ENCODE peak calls at places on chromosomes 4 and X, in four cellular contexts. One of them, this sample, is unnamed.

GRCh38 chrX:110219920-110220319 is 98.0 kb downstream of the AMMECR1 start:
- DNase-seq in dorsolateral prefrontal cortex: no peak
- DNase-seq in spleen: no peak
- DNase-seq in GM12865: no peak
- DNase-seq in this sample: no peak

GRCh38 chr4:115260195-115260594 is 146.8 kb upstream of the NDST4 start:
- DNase-seq in GM12865: no peak
- DNase-seq in spleen: no peak
- DNase-seq in dorsolateral prefrontal cortex: no peak
- DNase-seq in this sample: no peak

GRCh38 chrX:39839371-39839770 is 258.4 kb downstream of the BCOR start:
- DNase-seq in dorsolateral prefrontal cortex: no peak
- DNase-seq in spleen: no peak
- DNase-seq in GM12865: no peak
- DNase-seq in this sample: no peak

GRCh38 chrX:69186651-69187050 is 21.4 kb upstream of the PJA1 start:
- DNase-seq in spleen: no peak
- DNase-seq in GM12865: no peak
- DNase-seq in dorsolateral prefrontal cortex: no peak
- DNase-seq in this sample: no peak

GRCh38 chrX:125108926-125109325 is 210.7 kb upstream of the TEX13C start:
- DNase-seq in dorsolateral prefrontal cortex: no peak
- DNase-seq in spleen: no peak
- DNase-seq in GM12865: no peak
- DNase-seq in this sample: no peak

GRCh38 chr4:145289403-145290076 is 109.2 kb upstream of the OTUD4 start:
- DNase-seq in GM12865: no peak
- DNase-seq in dorsolateral prefrontal cortex: no peak
- DNase-seq in spleen: no peak
- DNase-seq in this sample: no peak

GRCh38 chr4:181646864-181647263 is 596.3 kb upstream of the TENM3 start:
- DNase-seq in GM12865: no peak
- DNase-seq in spleen: no peak
- DNase-seq in dorsolateral prefrontal cortex: no peak
- DNase-seq in this sample: no peak

GRCh38 chr4:10180927-10181744 is 64.5 kb upstream of the WDR1 start:
- DNase-seq in dorsolateral prefrontal cortex: no peak
- DNase-seq in GM12865: peak
- DNase-seq in spleen: no peak
- DNase-seq in this sample: no peak

GRCh38 chr4:190014771-190015537 is 12.1 kb downstream of the FRG2 start:
- DNase-seq in GM12865: no peak
- DNase-seq in spleen: peak
- DNase-seq in dorsolateral prefrontal cortex: no peak
- DNase-seq in this sample: peak

GRCh38 chr4:73839071-73839470 is 2.6 kb downstream of the CXCL6 start:
- DNase-seq in dorsolateral prefrontal cortex: no peak
- DNase-seq in GM12865: no peak
- DNase-seq in spleen: no peak
- DNase-seq in this sample: no peak

GRCh38 chr4:53012738-53013137 is 150.6 kb downstream of the RASL11B start:
- DNase-seq in spleen: no peak
- DNase-seq in dorsolateral prefrontal cortex: no peak
- DNase-seq in GM12865: peak
- DNase-seq in this sample: no peak

GRCh38 chr4:81359207-81359606 is 112.5 kb downstream of the RASGEF1B start:
- DNase-seq in GM12865: no peak
- DNase-seq in spleen: no peak
- DNase-seq in dorsolateral prefrontal cortex: no peak
- DNase-seq in this sample: no peak

GRCh38 chrX:136608295-136608933 is 39.5 kb upstream of the CD40LG start:
- DNase-seq in dorsolateral prefrontal cortex: peak
- DNase-seq in spleen: peak
- DNase-seq in GM12865: peak
- DNase-seq in this sample: peak

GRCh38 chrX:150227321-150227860 is 135.7 kb upstream of the MAMLD1 start:
- DNase-seq in GM12865: no peak
- DNase-seq in spleen: peak
- DNase-seq in dorsolateral prefrontal cortex: no peak
- DNase-seq in this sample: no peak

GRCh38 chr4:70306101-70306500 is 28.7 kb upstream of the CABS1 start:
- DNase-seq in GM12865: no peak
- DNase-seq in spleen: no peak
- DNase-seq in dorsolateral prefrontal cortex: no peak
- DNase-seq in this sample: no peak
- TF ChIP-seq CTCF in GM12865: no peak
- TF ChIP-seq CTCF in spleen: no peak
- TF ChIP-seq CTCF in dorsolateral prefrontal cortex: no peak
- TF ChIP-seq CTCF in this sample: no peak

DNA sequence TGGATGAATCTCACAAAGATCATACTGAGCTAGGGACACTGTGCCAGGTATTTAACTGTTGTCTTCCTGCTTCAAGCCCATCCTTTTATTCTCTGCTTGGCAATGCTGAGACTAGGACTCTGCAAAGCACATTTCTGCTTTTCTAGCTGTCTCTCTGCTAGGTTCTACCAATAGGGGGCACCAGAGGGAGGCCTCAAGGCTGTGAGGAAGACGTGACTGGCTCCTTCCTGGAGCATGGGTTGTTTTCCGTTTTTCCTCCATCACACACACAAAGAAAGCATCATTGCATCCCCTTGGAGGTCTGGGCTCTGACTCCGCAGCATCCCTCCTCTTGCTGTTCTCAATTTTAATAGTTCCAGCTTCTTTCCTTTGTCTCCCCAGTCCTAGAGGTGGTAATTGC is 10.9 kb upstream of the DCTD start:
- DNase-seq in spleen: no peak
- DNase-seq in dorsolateral prefrontal cortex: no peak
- DNase-seq in GM12865: peak
- DNase-seq in this sample: peak
- TF ChIP-seq CTCF in spleen: no peak
- TF ChIP-seq CTCF in dorsolateral prefrontal cortex: no peak
- TF ChIP-seq CTCF in GM12865: peak
- TF ChIP-seq CTCF in this sample: peak

GRCh38 chr4:5372198-5372597 is 320.9 kb downstream of the STK32B start:
- DNase-seq in dorsolateral prefrontal cortex: no peak
- DNase-seq in GM12865: no peak
- DNase-seq in spleen: no peak
- DNase-seq in this sample: no peak
- TF ChIP-seq CTCF in dorsolateral prefrontal cortex: no peak
- TF ChIP-seq CTCF in GM12865: no peak
- TF ChIP-seq CTCF in spleen: no peak
- TF ChIP-seq CTCF in this sample: no peak

GRCh38 chrX:9311411-9312160 is 153.3 kb upstream of the TBL1X start:
- DNase-seq in spleen: no peak
- DNase-seq in dorsolateral prefrontal cortex: no peak
- DNase-seq in GM12865: no peak
- DNase-seq in this sample: no peak

GRCh38 chrX:9316096-9316495 is 148.8 kb upstream of the TBL1X start:
- DNase-seq in spleen: no peak
- DNase-seq in dorsolateral prefrontal cortex: no peak
- DNase-seq in GM12865: no peak
- DNase-seq in this sample: no peak

GRCh38 chrX:9310596-9310995 is 154.3 kb upstream of the TBL1X start:
- DNase-seq in dorsolateral prefrontal cortex: no peak
- DNase-seq in GM12865: no peak
- DNase-seq in spleen: no peak
- DNase-seq in this sample: no peak

GRCh38 chrX:9315086-9315485 is 149.8 kb upstream of the TBL1X start:
- DNase-seq in spleen: no peak
- DNase-seq in GM12865: no peak
- DNase-seq in dorsolateral prefrontal cortex: no peak
- DNase-seq in this sample: no peak

DNA sequence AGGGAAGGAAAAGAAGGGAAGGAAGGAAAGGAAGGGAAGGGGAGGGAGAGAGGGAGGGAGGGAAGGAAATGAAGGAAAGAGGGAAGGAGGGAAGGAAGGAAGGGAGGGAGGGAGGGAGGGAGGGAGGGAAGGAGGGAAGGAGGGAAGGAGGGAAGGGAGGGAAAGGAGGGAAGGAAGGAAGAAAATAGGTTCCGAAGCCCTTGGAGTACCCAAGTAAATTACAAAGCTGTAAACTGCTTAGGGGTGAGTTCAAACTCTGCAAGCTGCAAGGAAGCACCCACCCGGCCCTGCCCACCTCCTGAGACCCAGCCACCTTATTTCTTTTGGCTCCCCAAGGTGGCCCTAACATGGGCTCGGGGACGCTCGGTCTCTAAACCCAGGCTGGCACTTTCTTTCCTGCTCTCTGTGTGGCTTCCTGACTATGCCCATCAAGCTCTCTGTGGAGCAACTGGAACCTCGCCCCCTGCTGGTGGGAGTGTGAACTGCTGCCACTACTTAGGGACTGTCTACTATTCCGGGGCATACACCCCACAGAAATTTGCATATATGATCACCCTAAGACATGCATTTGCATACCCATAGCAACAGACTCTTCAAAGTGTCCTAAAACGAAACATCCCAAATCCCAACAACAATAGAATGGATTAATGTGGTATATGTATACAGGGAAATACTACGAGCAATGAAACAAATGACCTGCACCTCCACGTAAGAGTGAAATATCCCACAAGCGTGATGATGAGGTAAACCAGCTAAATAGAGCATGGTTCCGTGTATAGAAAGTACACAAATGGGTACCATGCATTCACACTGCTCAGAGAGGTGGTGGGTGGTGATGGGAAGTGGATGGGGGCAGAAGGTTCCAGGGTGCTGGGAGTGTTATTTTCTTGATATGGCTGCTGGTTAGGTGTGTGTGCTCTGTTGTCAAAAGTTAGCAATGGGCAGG is 151.7 kb upstream of the TBL1X start:
- DNase-seq in GM12865: peak
- DNase-seq in dorsolateral prefrontal cortex: no peak
- DNase-seq in spleen: peak
- DNase-seq in this sample: peak
- TF ChIP-seq CTCF in GM12865: peak
- TF ChIP-seq CTCF in dorsolateral prefrontal cortex: peak
- TF ChIP-seq CTCF in spleen: peak
- TF ChIP-seq CTCF in this sample: peak

DNA sequence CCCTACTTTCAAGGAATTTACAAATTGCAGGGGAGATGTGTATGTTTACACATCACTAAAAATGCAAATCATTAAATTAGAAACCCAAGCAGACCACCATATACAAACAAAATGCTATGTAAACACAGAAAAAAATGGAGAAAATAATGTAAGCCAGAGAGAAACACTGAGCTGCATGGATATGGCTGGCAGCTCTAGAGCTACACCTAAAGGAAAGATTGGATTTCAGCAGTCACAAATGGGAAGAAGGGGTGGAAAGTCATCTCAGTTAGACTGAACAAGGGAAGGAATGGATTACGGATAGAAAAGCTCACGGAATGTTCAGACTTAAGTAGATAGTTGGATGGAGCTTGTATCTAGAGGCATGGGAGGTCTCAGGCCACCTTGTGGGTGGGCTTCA is 186.3 kb downstream of the MOSPD2 start:
- DNase-seq in dorsolateral prefrontal cortex: no peak
- DNase-seq in spleen: no peak
- DNase-seq in GM12865: no peak
- DNase-seq in this sample: no peak
- TF ChIP-seq CTCF in dorsolateral prefrontal cortex: no peak
- TF ChIP-seq CTCF in spleen: no peak
- TF ChIP-seq CTCF in GM12865: no peak
- TF ChIP-seq CTCF in this sample: no peak

DNA sequence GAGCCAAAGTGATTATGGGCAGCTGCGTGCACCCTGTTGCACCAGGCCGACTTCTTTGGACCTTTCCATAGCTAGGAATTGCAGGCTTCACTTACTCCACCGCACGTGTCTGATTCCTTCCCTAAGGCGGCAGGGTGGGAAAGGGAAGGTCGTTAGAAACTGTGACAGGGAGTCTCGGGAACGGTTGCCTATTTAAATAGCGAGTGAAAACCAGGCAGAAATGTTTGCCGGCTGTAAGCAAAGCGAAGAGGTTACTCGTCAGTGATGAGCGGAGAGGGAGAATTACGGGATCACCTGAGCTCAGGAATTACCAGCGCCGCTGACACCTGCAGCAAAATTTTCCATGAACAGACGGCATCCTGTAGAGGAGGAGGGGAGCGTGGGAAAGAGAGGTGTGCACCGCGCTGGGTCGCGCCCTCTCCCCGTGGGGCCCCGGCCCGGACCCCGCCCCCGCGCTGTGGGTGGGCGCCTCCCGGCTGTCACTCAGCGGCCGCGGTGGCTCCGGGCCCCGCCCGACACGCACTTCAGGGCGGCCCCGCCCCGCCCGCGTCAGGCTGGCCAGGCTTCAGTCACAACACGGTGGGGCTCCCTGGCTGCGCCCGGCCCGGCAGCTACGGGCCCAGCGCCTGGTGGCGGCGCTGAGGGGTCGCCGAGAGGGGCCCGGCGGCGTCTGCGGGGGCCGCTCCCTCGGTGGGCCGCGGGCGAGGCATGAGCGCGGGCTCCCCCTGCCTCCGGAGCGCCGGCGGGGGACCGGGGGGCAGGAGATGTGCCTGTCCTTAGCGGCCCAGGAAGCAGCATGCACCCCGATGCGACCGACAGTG is at the start of gene SNX25:
- DNase-seq in dorsolateral prefrontal cortex: peak
- DNase-seq in GM12865: peak
- DNase-seq in spleen: peak
- DNase-seq in this sample: peak
- TF ChIP-seq CTCF in dorsolateral prefrontal cortex: no peak
- TF ChIP-seq CTCF in GM12865: peak
- TF ChIP-seq CTCF in spleen: no peak
- TF ChIP-seq CTCF in this sample: no peak

This sample was measured in endothelial cell.